ENCODE peak calls at places on chromosomes 7 and 10, in seven cellular contexts. One of them, this sample, is unnamed. For H3K36me3, the result is how much of the 10 kb centered on the place peaks cover.

GRCh38 chr10:24722131-24722675 is 1.5 kb downstream of the ARHGAP21 start:
- DNase-seq in CD8-positive, alpha-beta memory T cell: no peak
- DNase-seq in suprapubic skin: no peak
- DNase-seq in Caco-2: peak
- DNase-seq in adrenal gland: peak
- DNase-seq in OCI-LY7: no peak
- DNase-seq in ovary: no peak
- DNase-seq in this sample: no peak

GRCh38 chr7:139054101-139054500 is 18.3 kb upstream of the ZC3HAV1L start:
- DNase-seq in Caco-2: no peak
- DNase-seq in OCI-LY7: no peak
- DNase-seq in CD8-positive, alpha-beta memory T cell: no peak
- DNase-seq in suprapubic skin: no peak
- DNase-seq in adrenal gland: peak
- DNase-seq in ovary: no peak
- DNase-seq in this sample: no peak

GRCh38 chr7:19665399-19666008 is 43.3 kb downstream of the POLR1F start:
- DNase-seq in ovary: no peak
- DNase-seq in adrenal gland: no peak
- DNase-seq in CD8-positive, alpha-beta memory T cell: no peak
- DNase-seq in OCI-LY7: peak
- DNase-seq in suprapubic skin: no peak
- DNase-seq in Caco-2: no peak
- DNase-seq in this sample: no peak

GRCh38 chr7:8536431-8536830 is 103.0 kb downstream of the NXPH1 start:
- DNase-seq in CD8-positive, alpha-beta memory T cell: no peak
- DNase-seq in Caco-2: no peak
- DNase-seq in OCI-LY7: peak
- DNase-seq in suprapubic skin: no peak
- DNase-seq in ovary: no peak
- DNase-seq in adrenal gland: no peak
- DNase-seq in this sample: no peak

GRCh38 chr10:77024456-77024855 is 613.2 kb downstream of the KCNMA1 start:
- DNase-seq in CD8-positive, alpha-beta memory T cell: no peak
- DNase-seq in ovary: no peak
- DNase-seq in adrenal gland: no peak
- DNase-seq in OCI-LY7: no peak
- DNase-seq in suprapubic skin: no peak
- DNase-seq in Caco-2: no peak
- DNase-seq in this sample: no peak

GRCh38 chr7:56086761-56087160 is 6.0 kb downstream of the PHKG1 start:
- DNase-seq in suprapubic skin: no peak
- DNase-seq in adrenal gland: no peak
- DNase-seq in Caco-2: no peak
- DNase-seq in OCI-LY7: no peak
- DNase-seq in ovary: no peak
- DNase-seq in CD8-positive, alpha-beta memory T cell: no peak
- DNase-seq in this sample: no peak

GRCh38 chr10:61701055-61701705 is 38.5 kb downstream of the CABCOCO1 start:
- DNase-seq in suprapubic skin: no peak
- DNase-seq in Caco-2: no peak
- DNase-seq in CD8-positive, alpha-beta memory T cell: no peak
- DNase-seq in OCI-LY7: no peak
- DNase-seq in adrenal gland: no peak
- DNase-seq in ovary: no peak
- DNase-seq in this sample: no peak

GRCh38 chr10:7933262-7933661 is 115.0 kb downstream of the TAF3 start:
- DNase-seq in Caco-2: peak
- DNase-seq in CD8-positive, alpha-beta memory T cell: no peak
- DNase-seq in suprapubic skin: no peak
- DNase-seq in adrenal gland: no peak
- DNase-seq in OCI-LY7: no peak
- DNase-seq in ovary: no peak
- DNase-seq in this sample: no peak

GRCh38 chr10:86082556-86082955 is 284.0 kb downstream of the GRID1 start:
- DNase-seq in Caco-2: no peak
- DNase-seq in OCI-LY7: no peak
- DNase-seq in CD8-positive, alpha-beta memory T cell: no peak
- DNase-seq in suprapubic skin: no peak
- DNase-seq in ovary: no peak
- DNase-seq in adrenal gland: no peak
- DNase-seq in this sample: peak

GRCh38 chr10:63171926-63172325 is 38.8 kb downstream of the NRBF2 start:
- DNase-seq in OCI-LY7: no peak
- DNase-seq in Caco-2: no peak
- DNase-seq in suprapubic skin: no peak
- DNase-seq in CD8-positive, alpha-beta memory T cell: no peak
- DNase-seq in adrenal gland: no peak
- DNase-seq in ovary: no peak
- DNase-seq in this sample: no peak
- H3K36me3 ChIP-seq in OCI-LY7: half or more
- H3K36me3 ChIP-seq in Caco-2: under half
- H3K36me3 ChIP-seq in suprapubic skin: half or more
- H3K36me3 ChIP-seq in CD8-positive, alpha-beta memory T cell: under half
- H3K36me3 ChIP-seq in adrenal gland: under half
- H3K36me3 ChIP-seq in ovary: under half
- H3K36me3 ChIP-seq in this sample: under half

DNA sequence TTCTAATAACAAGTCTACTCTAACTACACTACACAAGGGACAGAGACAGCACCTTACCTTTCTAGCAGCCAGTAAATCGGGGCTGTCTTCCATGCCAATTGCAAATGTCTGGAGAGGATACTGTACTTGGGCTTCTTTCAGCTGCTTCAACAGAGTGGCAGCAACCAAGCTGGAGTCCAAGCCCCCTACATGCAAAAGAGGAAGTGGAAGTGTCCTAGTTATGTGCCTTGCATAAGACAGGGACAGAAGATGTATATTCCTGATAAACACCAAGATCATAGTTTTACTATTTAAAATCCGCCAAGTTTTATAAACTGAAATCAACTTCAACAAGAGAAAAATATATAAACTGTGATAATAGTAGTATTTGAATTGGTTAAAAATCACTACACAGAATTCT is 14.0 kb downstream of the ASNS start:
- DNase-seq in adrenal gland: no peak
- DNase-seq in Caco-2: no peak
- DNase-seq in OCI-LY7: peak
- DNase-seq in suprapubic skin: no peak
- DNase-seq in ovary: no peak
- DNase-seq in CD8-positive, alpha-beta memory T cell: no peak
- DNase-seq in this sample: no peak
- H3K36me3 ChIP-seq in adrenal gland: under half
- H3K36me3 ChIP-seq in Caco-2: under half
- H3K36me3 ChIP-seq in OCI-LY7: half or more
- H3K36me3 ChIP-seq in suprapubic skin: under half
- H3K36me3 ChIP-seq in ovary: under half
- H3K36me3 ChIP-seq in CD8-positive, alpha-beta memory T cell: under half
- H3K36me3 ChIP-seq in this sample: half or more

GRCh38 chr10:48695636-48696534 is 11.2 kb downstream of the WDFY4 start:
- DNase-seq in suprapubic skin: no peak
- DNase-seq in OCI-LY7: no peak
- DNase-seq in Caco-2: no peak
- DNase-seq in adrenal gland: no peak
- DNase-seq in ovary: no peak
- DNase-seq in CD8-positive, alpha-beta memory T cell: no peak
- DNase-seq in this sample: no peak
- H3K36me3 ChIP-seq in suprapubic skin: under half
- H3K36me3 ChIP-seq in OCI-LY7: half or more
- H3K36me3 ChIP-seq in Caco-2: under half
- H3K36me3 ChIP-seq in adrenal gland: under half
- H3K36me3 ChIP-seq in ovary: under half
- H3K36me3 ChIP-seq in CD8-positive, alpha-beta memory T cell: under half
- H3K36me3 ChIP-seq in this sample: under half

GRCh38 chr10:72226418-72227027 is 10.4 kb upstream of the ASCC1 start:
- DNase-seq in ovary: peak
- DNase-seq in OCI-LY7: no peak
- DNase-seq in suprapubic skin: peak
- DNase-seq in adrenal gland: no peak
- DNase-seq in Caco-2: no peak
- DNase-seq in CD8-positive, alpha-beta memory T cell: no peak
- DNase-seq in this sample: no peak
- H3K36me3 ChIP-seq in ovary: under half
- H3K36me3 ChIP-seq in OCI-LY7: half or more
- H3K36me3 ChIP-seq in suprapubic skin: under half
- H3K36me3 ChIP-seq in adrenal gland: under half
- H3K36me3 ChIP-seq in Caco-2: under half
- H3K36me3 ChIP-seq in CD8-positive, alpha-beta memory T cell: under half
- H3K36me3 ChIP-seq in this sample: half or more

GRCh38 chr7:44573464-44574285 is at the start of gene DDX56:
- DNase-seq in Caco-2: peak
- DNase-seq in ovary: peak
- DNase-seq in adrenal gland: peak
- DNase-seq in OCI-LY7: peak
- DNase-seq in CD8-positive, alpha-beta memory T cell: peak
- DNase-seq in suprapubic skin: peak
- DNase-seq in this sample: peak

GRCh38 chr7:44572771-44573170 is 937 bp downstream of the DDX56 start:
- DNase-seq in ovary: no peak
- DNase-seq in suprapubic skin: peak
- DNase-seq in Caco-2: no peak
- DNase-seq in CD8-positive, alpha-beta memory T cell: no peak
- DNase-seq in adrenal gland: no peak
- DNase-seq in OCI-LY7: no peak
- DNase-seq in this sample: no peak

GRCh38 chr7:44574286-44574872 is 671 bp upstream of the DDX56 start:
- DNase-seq in adrenal gland: no peak
- DNase-seq in OCI-LY7: peak
- DNase-seq in suprapubic skin: no peak
- DNase-seq in Caco-2: no peak
- DNase-seq in ovary: no peak
- DNase-seq in CD8-positive, alpha-beta memory T cell: no peak
- DNase-seq in this sample: no peak

GRCh38 chr7:44575054-44575453 is 1.3 kb upstream of the DDX56 start:
- DNase-seq in OCI-LY7: no peak
- DNase-seq in CD8-positive, alpha-beta memory T cell: no peak
- DNase-seq in adrenal gland: no peak
- DNase-seq in suprapubic skin: no peak
- DNase-seq in ovary: no peak
- DNase-seq in Caco-2: no peak
- DNase-seq in this sample: no peak

DNA sequence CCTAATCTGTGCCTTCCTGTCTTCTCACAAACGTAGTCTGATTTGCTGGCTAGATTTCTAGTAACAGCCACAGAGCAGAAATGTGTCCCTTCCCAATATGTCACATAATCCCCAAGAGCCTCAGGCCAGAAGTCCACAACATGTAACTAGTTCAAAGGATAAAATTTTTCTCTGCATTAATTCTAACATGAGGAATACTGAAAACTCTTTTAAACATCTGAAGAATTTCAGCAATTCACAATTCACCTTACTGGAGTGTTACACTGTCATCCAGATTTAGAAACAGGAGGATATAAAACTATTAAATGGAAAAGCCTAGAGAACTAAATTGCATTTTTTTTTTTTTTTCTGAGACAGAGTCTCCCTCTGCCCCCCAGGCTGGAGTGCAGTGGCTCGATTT is 2.5 kb upstream of the DDX56 start:
- DNase-seq in suprapubic skin: no peak
- DNase-seq in ovary: no peak
- DNase-seq in OCI-LY7: no peak
- DNase-seq in CD8-positive, alpha-beta memory T cell: no peak
- DNase-seq in Caco-2: no peak
- DNase-seq in adrenal gland: no peak
- DNase-seq in this sample: no peak
- H3K36me3 ChIP-seq in suprapubic skin: under half
- H3K36me3 ChIP-seq in ovary: under half
- H3K36me3 ChIP-seq in OCI-LY7: half or more
- H3K36me3 ChIP-seq in CD8-positive, alpha-beta memory T cell: under half
- H3K36me3 ChIP-seq in Caco-2: under half
- H3K36me3 ChIP-seq in adrenal gland: under half
- H3K36me3 ChIP-seq in this sample: half or more

DNA sequence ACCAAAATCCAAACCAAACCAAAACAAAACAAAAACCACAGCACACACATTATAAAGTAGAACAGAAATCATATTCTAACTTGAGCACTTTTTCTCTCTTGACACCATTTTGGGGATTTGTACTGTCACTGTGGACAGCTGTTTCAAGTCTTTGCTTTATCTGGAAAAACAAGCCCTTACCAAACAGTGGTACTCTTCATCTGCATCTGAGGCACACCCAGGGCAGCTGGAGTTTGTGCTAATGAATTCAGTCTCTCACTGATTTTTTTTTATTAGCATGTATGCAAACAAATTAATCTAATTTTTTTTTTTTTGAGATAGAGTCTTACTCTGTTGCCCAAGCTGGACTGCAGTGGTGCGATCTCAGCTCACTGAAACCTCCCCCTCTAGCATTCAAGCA is 171.4 kb downstream of the RAPGEF5 start:
- DNase-seq in OCI-LY7: no peak
- DNase-seq in suprapubic skin: no peak
- DNase-seq in ovary: no peak
- DNase-seq in CD8-positive, alpha-beta memory T cell: no peak
- DNase-seq in Caco-2: no peak
- DNase-seq in adrenal gland: no peak
- DNase-seq in this sample: no peak
- H3K36me3 ChIP-seq in OCI-LY7: half or more
- H3K36me3 ChIP-seq in suprapubic skin: under half
- H3K36me3 ChIP-seq in ovary: under half
- H3K36me3 ChIP-seq in CD8-positive, alpha-beta memory T cell: under half
- H3K36me3 ChIP-seq in Caco-2: under half
- H3K36me3 ChIP-seq in adrenal gland: under half
- H3K36me3 ChIP-seq in this sample: under half

GRCh38 chr7:39260279-39260844 is 282.7 kb downstream of the POU6F2 start:
- DNase-seq in Caco-2: no peak
- DNase-seq in CD8-positive, alpha-beta memory T cell: no peak
- DNase-seq in OCI-LY7: no peak
- DNase-seq in adrenal gland: no peak
- DNase-seq in suprapubic skin: no peak
- DNase-seq in ovary: no peak
- DNase-seq in this sample: no peak
- H3K36me3 ChIP-seq in Caco-2: under half
- H3K36me3 ChIP-seq in CD8-positive, alpha-beta memory T cell: under half
- H3K36me3 ChIP-seq in OCI-LY7: under half
- H3K36me3 ChIP-seq in adrenal gland: under half
- H3K36me3 ChIP-seq in suprapubic skin: under half
- H3K36me3 ChIP-seq in ovary: under half
- H3K36me3 ChIP-seq in this sample: under half

GRCh38 chr7:35285799-35286198 is 31.9 kb upstream of the TBX20 start:
- DNase-seq in OCI-LY7: no peak
- DNase-seq in ovary: no peak
- DNase-seq in suprapubic skin: no peak
- DNase-seq in Caco-2: no peak
- DNase-seq in CD8-positive, alpha-beta memory T cell: no peak
- DNase-seq in adrenal gland: no peak
- DNase-seq in this sample: no peak
- H3K36me3 ChIP-seq in OCI-LY7: under half
- H3K36me3 ChIP-seq in ovary: under half
- H3K36me3 ChIP-seq in suprapubic skin: under half
- H3K36me3 ChIP-seq in Caco-2: under half
- H3K36me3 ChIP-seq in CD8-positive, alpha-beta memory T cell: under half
- H3K36me3 ChIP-seq in adrenal gland: under half
- H3K36me3 ChIP-seq in this sample: under half

GRCh38 chr7:29607889-29608288 is 44.3 kb downstream of the PRR15 start:
- DNase-seq in OCI-LY7: no peak
- DNase-seq in suprapubic skin: no peak
- DNase-seq in CD8-positive, alpha-beta memory T cell: no peak
- DNase-seq in ovary: no peak
- DNase-seq in Caco-2: no peak
- DNase-seq in adrenal gland: no peak
- DNase-seq in this sample: peak
- H3K36me3 ChIP-seq in OCI-LY7: under half
- H3K36me3 ChIP-seq in suprapubic skin: under half
- H3K36me3 ChIP-seq in CD8-positive, alpha-beta memory T cell: under half
- H3K36me3 ChIP-seq in ovary: under half
- H3K36me3 ChIP-seq in Caco-2: under half
- H3K36me3 ChIP-seq in adrenal gland: under half
- H3K36me3 ChIP-seq in this sample: under half